ENCODE peak calls at places on chromosomes 13 and 19, in eight cellular contexts. P is GM06990; U is CD8-positive, alpha-beta T cell; G is IMR-90; B is cardiac fibroblast; F is fibroblast of lung; O is ovary; C is breast epithelium. Y is an unnamed sample.

GRCh38 chr13:44271031-44271433 is 102.6 kb upstream of the SERP2 start:
- DNase-seq in P (no peak), U (no peak), G (peak), B (peak), F (peak), O (no peak), C (no peak), Y (no peak)

GRCh38 chr19:27738569-27739193 is 1474.3 kb downstream of the UQCRFS1 start:
- DNase-seq in P (no peak), U (no peak), G (no peak), B (no peak), F (no peak), O (no peak), C (no peak), Y (no peak)

GRCh38 chr19:11555246-11555645 is 3.8 kb downstream of the ELOF1 start:
- DNase-seq in P (no peak), U (no peak), G (no peak), B (no peak), F (no peak), O (no peak), C (no peak), Y (no peak)

GRCh38 chr13:34107814-34108213 is 289.9 kb downstream of the RFC3 start:
- DNase-seq in P (no peak), U (no peak), G (no peak), B (peak), F (peak), O (no peak), C (no peak), Y (no peak)

GRCh38 chr13:41622545-41623429 is 165.4 kb downstream of the RGCC start:
- DNase-seq in P (no peak), U (no peak), G (peak), B (peak), F (peak), O (no peak), C (no peak), Y (peak)

GRCh38 chr19:52991021-52991420 is 22.7 kb upstream of the ERVV-1 start:
- DNase-seq in P (no peak), U (no peak), G (no peak), B (no peak), F (no peak), O (no peak), C (no peak), Y (no peak)

GRCh38 chr13:47190696-47191095 is 293.8 kb upstream of the HTR2A start:
- DNase-seq in P (no peak), U (no peak), G (no peak), B (no peak), F (peak), O (no peak), C (no peak), Y (no peak)

GRCh38 chr13:24630121-24630520 is 50.1 kb upstream of the ATP12A start:
- DNase-seq in P (no peak), U (no peak), G (no peak), B (no peak), F (no peak), O (no peak), C (no peak), Y (no peak)

DNA sequence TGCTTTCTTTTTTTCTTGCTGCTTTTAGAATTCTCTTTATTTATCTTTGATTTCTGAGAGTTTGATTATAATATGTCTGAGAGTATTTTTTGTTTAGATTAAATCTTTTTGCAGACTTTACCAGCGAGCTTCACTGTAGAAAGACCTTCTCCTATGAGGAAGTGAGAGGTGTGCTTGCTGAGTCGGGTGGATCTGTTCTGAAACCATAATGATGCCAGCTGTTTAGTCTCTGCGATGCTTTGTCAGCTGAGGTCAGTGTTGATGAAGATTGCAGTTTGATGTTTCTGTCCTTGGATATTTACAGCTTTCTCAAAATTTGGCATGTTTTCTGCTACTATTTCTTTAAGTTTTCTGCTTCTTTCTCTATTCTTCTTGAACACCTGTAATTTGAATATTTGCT is 309.1 kb upstream of the SLITRK6 start:
- DNase-seq in P (no peak), U (no peak), G (no peak), B (no peak), F (no peak), O (no peak), C (no peak), Y (no peak)
- H3K4me3 ChIP-seq in P (no peak), U (no peak), G (no peak), B (no peak), F (no peak), O (no peak), C (no peak), Y (no peak)

DNA sequence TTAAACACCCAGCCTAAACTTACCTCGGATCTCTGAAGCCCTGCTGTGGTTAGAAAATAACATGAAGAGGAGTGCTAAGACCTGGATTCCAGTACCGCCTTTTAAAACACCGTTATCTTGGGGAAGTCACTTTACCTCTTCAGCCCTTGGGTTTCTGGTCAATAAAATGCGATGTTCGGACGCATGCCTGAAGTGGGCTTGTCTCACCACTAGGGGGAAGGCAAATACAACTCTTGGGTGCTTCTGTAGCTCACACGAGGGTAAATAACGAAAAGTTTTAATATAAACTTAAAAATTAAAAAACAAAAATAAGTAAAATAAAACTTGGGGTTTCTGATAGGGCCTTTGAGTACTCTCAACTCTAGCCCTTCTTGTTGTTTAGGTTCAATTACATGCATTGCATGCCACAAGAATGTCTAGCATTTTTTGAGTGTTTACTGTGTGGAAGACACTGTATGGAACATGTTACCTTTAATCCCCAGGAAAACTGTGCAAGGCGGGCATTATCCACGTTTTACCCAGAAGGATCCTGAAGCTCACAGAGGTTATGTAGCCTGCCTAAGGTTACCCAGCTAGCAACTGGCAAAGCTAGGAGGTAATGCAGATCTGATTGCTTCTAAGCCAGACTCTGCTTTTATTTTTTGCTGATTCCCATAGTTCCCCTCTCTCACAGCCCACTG is 240.4 kb downstream of the LMO7 start:
- DNase-seq in P (peak), U (peak), G (peak), B (peak), F (peak), O (peak), C (no peak), Y (peak)
- TF ChIP-seq CTCF in P (peak), U (peak), G (peak), B (peak), F (peak), O (peak), C (peak), Y (peak)

GRCh38 chr19:45883881-45884681 is 1.9 kb downstream of the IRF2BP1 start:
- DNase-seq in P (no peak), U (no peak), G (no peak), B (no peak), F (no peak), O (peak), C (no peak), Y (no peak)

GRCh38 chr19:45881909-45882528 is 3.9 kb downstream of the IRF2BP1 start:
- DNase-seq in P (no peak), U (no peak), G (no peak), B (no peak), F (no peak), O (no peak), C (no peak), Y (no peak)

GRCh38 chr19:45881082-45881908 is 4.6 kb downstream of the IRF2BP1 start:
- DNase-seq in P (no peak), U (no peak), G (no peak), B (no peak), F (no peak), O (no peak), C (no peak), Y (no peak)

GRCh38 chr19:45883586-45883880 is 2.4 kb downstream of the IRF2BP1 start:
- DNase-seq in P (no peak), U (no peak), G (no peak), B (no peak), F (no peak), O (no peak), C (no peak), Y (no peak)

DNA sequence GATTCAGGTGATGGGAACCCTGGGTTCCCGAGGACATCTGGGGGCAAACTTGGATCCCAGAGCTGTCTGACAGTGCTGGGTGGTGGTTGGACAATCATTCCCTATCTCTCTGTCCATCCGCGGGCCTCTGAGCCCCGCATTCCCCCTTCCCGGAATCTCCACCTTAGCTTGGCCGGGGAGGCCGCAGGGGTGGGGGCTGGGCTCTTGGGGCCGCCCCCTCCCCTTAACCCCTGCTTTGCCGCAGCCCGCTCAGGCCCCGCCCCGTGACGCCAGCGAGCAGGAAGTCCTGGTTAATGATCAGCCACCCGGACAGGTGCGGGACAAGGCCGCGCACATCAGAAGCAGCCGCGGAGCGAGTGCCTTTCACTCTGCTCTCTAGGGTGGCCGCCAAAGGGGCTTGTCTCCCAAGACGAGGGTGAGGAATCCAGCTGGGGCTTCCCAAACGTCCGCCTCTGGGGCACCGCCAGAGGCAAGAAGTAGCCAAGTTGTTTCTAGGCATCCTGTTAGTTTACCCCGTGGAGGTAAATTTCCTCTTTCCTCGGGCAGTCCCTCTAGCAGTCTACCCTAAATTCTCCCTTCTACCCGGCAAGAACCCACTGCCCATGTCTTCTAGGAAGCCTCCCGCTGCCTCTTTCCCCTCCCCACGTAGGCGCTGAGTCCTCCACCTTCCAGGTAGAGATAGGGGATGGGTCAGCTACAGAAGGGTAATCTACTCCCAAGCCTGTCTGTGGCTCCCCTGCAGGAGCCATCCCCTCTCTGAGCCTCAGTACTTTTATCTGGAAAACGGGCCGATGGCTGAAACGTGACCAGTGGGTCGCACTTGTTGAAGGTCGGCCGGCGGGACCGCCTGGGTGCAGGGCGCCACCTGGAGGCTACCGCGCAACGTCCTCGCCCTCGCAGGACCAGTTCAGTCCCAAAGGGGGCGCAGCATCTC is 3.0 kb downstream of the IRF2BP1 start:
- DNase-seq in P (peak), U (peak), G (peak), B (peak), F (peak), O (peak), C (peak), Y (peak)
- H3K4me3 ChIP-seq in P (peak), U (no peak), G (no peak), B (peak), F (no peak), O (peak), C (peak), Y (peak)

DNA sequence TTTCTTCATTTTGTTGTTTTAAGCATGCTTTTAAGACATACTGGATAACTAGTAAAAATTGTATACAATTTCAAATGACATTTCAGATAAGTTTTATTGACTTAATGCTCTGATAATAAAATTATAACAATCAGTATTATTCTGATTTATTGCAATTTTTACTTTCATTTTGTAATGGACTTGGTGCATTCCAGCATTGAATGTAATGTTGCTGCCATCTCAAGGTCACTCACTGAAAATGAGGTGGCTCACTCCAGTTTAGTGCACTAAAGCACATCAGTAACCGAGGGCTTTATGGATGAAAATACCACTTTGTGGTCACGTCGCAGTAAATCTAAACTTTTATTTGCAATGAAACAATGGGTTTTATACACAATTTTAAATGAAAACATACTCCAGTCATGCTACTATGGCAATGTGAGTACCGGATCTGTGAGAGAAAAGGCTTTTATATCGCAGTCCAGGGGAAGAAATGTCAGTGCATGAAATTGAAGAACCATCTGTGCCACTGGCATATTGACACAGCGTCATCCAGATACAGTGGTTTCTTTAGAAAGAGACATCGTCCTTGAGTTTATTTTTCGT is 20.7 kb upstream of the ZNF507 start:
- DNase-seq in P (no peak), U (no peak), G (peak), B (no peak), F (no peak), O (no peak), C (no peak), Y (no peak)
- TF ChIP-seq CTCF in P (no peak), U (no peak), G (peak), B (no peak), F (peak), O (no peak), C (no peak), Y (no peak)

GRCh38 chr19:17996826-17997316 is 11.1 kb upstream of the ARRDC2 start:
- DNase-seq in P (peak), U (peak), G (peak), B (peak), F (peak), O (peak), C (peak), Y (peak)
- H3K4me3 ChIP-seq in P (no peak), U (no peak), G (no peak), B (no peak), F (no peak), O (no peak), C (no peak), Y (no peak)

GRCh38 chr19:10500247-10500592 is 2.9 kb downstream of the KEAP1 start:
- DNase-seq in P (no peak), U (no peak), G (no peak), B (no peak), F (no peak), O (no peak), C (no peak), Y (no peak)

GRCh38 chr19:10502524-10503001 is 593 bp downstream of the KEAP1 start:
- DNase-seq in P (peak), U (peak), G (peak), B (peak), F (peak), O (peak), C (peak), Y (peak)

GRCh38 chr19:10503002-10503789 is at the start of gene KEAP1:
- DNase-seq in P (no peak), U (peak), G (no peak), B (peak), F (peak), O (no peak), C (no peak), Y (peak)

GRCh38 chr19:10499550-10500246 is 3.5 kb downstream of the KEAP1 start:
- DNase-seq in P (no peak), U (no peak), G (no peak), B (no peak), F (no peak), O (no peak), C (no peak), Y (no peak)

DNA sequence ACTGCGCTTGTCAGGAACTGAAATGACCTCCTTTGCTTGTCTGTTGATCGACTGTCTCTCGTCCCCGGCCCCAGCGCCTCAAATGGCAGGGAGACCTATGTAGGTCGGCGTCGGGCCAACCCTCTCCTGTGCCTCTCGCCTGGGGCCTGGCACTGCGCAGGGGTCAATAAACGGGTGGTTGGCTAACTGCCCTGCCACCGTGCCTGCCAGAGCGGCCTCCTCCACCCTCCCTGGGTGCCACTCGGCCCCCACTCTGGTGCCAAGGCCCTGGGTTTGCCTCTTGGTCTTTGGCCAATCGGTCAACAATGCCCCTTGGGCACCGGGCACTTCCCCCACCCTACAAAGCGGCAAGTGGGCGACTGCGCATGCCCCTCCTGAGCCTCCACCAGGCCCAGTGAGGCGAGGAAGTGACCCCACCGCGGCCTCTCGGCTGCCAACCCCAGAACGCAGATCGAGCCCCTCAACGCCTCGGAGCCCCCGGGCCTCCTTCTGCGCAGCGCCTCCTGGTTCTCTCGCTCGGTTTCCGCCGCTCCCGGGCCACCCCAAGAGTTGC is 1.1 kb downstream of the KEAP1 start:
- DNase-seq in P (peak), U (peak), G (peak), B (peak), F (peak), O (peak), C (peak), Y (peak)
- TF ChIP-seq CTCF in P (peak), U (no peak), G (no peak), B (no peak), F (no peak), O (no peak), C (no peak), Y (no peak)

DNA sequence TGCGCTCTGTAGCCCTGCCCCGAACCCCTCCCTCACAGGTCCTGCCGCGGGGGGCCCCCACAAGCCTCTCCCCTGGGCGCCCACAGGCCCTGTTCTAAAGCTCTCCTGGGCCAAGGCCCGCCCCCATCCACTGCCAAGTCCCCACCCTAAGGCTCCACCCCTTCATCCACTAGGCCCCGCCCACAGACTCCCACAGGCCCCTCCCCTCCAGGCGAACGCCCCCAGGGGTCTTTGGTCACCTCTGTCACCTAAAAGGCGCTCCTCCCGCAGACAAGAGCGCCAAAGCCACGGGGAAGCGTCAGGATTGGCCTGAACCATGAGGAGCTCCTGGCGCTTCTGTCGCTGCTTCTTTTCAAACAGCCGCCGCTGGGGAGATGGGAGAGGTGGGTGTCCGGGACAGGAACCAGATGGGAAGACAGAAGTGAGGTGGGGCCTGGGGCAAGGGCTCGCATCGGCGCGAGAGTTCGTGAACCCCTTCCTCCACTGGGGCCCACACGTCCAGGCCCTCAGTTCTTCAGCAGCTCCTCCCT is 2.3 kb downstream of the TULP2 start:
- DNase-seq in P (no peak), U (peak), G (no peak), B (peak), F (peak), O (peak), C (no peak), Y (peak)
- H3K4me3 ChIP-seq in P (no peak), U (peak), G (no peak), B (peak), F (no peak), O (peak), C (peak), Y (no peak)

Y was measured in GM12865.